ENCODE peak calls at places on chromosomes 3 and 15, in four cellular contexts. Z is HTR-8/SVneo; J is stimulated activated naive CD8-positive, alpha-beta T cell treated with anti-CD3 and anti-CD28 coated beads, Interleukin-15, amount 100 ng/mL, for 72 hours; H is activated gamma-delta T cell. V is an unnamed sample.

GRCh38 chr3:50611464-50612233 is at the start of gene CISH:
- DNase-seq in J (peak), Z (peak), H (peak), V (peak)

GRCh38 chr3:53703630-53704362 is 142.4 kb downstream of the CHDH start:
- DNase-seq in J (no peak), Z (no peak), H (no peak), V (no peak)

GRCh38 chr3:125150525-125151436 is 61.8 kb downstream of the SLC12A8 start:
- DNase-seq in Z (no peak), J (peak), H (no peak), V (peak)

GRCh38 chr3:177358085-177358967 is 161.0 kb upstream of the TBL1XR1 start:
- DNase-seq in J (peak), H (peak), Z (peak), V (peak)

GRCh38 chr15:35725353-35725752 is 179.4 kb upstream of the DPH6 start:
- DNase-seq in Z (peak), H (no peak), J (no peak), V (no peak)

GRCh38 chr3:12835005-12835665 is 6.2 kb downstream of the RPL32 start:
- DNase-seq in H (no peak), J (no peak), Z (no peak), V (no peak)

GRCh38 chr3:52280046-52280445 is 1.6 kb upstream of the WDR82 start:
- DNase-seq in H (no peak), J (no peak), Z (no peak), V (no peak)

GRCh38 chr3:170809021-170809974 is 60.7 kb downstream of the RPL22L1 start:
- DNase-seq in Z (peak), J (no peak), H (no peak), V (peak)

GRCh38 chr15:59838900-59839299 is 149.8 kb upstream of the BNIP2 start:
- DNase-seq in Z (no peak), J (no peak), H (no peak), V (no peak)

GRCh38 chr3:66761093-66761780 is 236.9 kb upstream of the KBTBD8 start:
- DNase-seq in H (no peak), Z (no peak), J (no peak), V (no peak)

GRCh38 chr3:191499307-191500125 is 38.6 kb downstream of the PYDC2 start:
- DNase-seq in Z (peak), H (no peak), J (no peak), V (no peak)

GRCh38 chr3:101803152-101803782 is 24.3 kb downstream of the NXPE3 start:
- DNase-seq in Z (peak), J (peak), H (no peak), V (peak)

GRCh38 chr3:99373088-99373875 is 265.1 kb upstream of the COL8A1 start:
- DNase-seq in Z (no peak), J (no peak), H (no peak), V (no peak)